ENCODE peak calls at places on chromosomes 16 and 17, in five cellular contexts. F is NCI-H2081; W is WTC11; N is HEK293T; Y is stimulated activated CD4-positive, alpha-beta T cell treated with anti-CD3 and anti-CD28 coated beads, TNF-alpha, amount 100 ng/mL, for 4 hours. B is an unnamed sample.

GRCh38 chr17:69300222-69300621 is 26.7 kb downstream of the ABCA5 start:
- DNase-seq in F (no peak), W (no peak), N (no peak), Y (no peak), B (no peak)

GRCh38 chr17:50139950-50140885 is 10.3 kb upstream of the SAMD14 start:
- DNase-seq in F (no peak), W (peak; percentile 90), N (peak; percentile 93), Y (peak; percentile 65), B (peak; percentile 22)

GRCh38 chr16:23132921-23133532 is 16.2 kb downstream of the USP31 start:
- DNase-seq in F (no peak), W (no peak), N (no peak), Y (no peak), B (no peak)

GRCh38 chr17:29565643-29566472 is 979 bp downstream of the ABHD15 start:
- DNase-seq in F (peak; percentile 38), W (peak; percentile 76), N (no peak), Y (peak; percentile 41), B (peak; percentile 87)

GRCh38 chr17:55394357-55395021 is 27.1 kb downstream of the MMD start:
- DNase-seq in F (no peak), W (no peak), N (no peak), Y (no peak), B (no peak)

GRCh38 chr16:31460582-31461002 is 1.3 kb downstream of the ARMC5 start:
- DNase-seq in F (no peak), W (no peak), N (no peak), Y (no peak), B (peak; percentile 4)

GRCh38 chr17:16439867-16440351 is 24.5 kb downstream of the TRPV2 start:
- DNase-seq in F (no peak), W (no peak), N (no peak), Y (no peak), B (no peak)

GRCh38 chr16:87448866-87449265 is 44.0 kb downstream of the ZCCHC14 start:
- DNase-seq in F (no peak), W (no peak), N (no peak), Y (no peak), B (no peak)

GRCh38 chr17:68592667-68593330 is 8.4 kb downstream of the FAM20A start:
- DNase-seq in F (no peak), W (no peak), N (no peak), Y (no peak), B (no peak)

GRCh38 chr17:56754523-56755208 is 79.1 kb downstream of the C17orf67 start:
- DNase-seq in F (no peak), W (no peak), N (peak; percentile 38), Y (no peak), B (no peak)